ENCODE peak calls at places on chromosome 7, in four cellular contexts. O is K562, N is HepG2, K is GM12878. V is an unnamed sample.

GRCh38 chr7:139739863-139740597 is 37.8 kb downstream of the HIPK2 start:
- DNase-seq in O (no peak), K (no peak), N (no peak), V (no peak)

GRCh38 chr7:130960208-130960988 is 226.4 kb upstream of the KLF14 start:
- DNase-seq in O (peak), N (no peak), K (peak), V (no peak)

GRCh38 chr7:135164357-135165021 is 6.0 kb downstream of the CYREN start:
- DNase-seq in N (no peak), K (no peak), O (no peak), V (no peak)

GRCh38 chr7:80078882-80079281 is 55.7 kb upstream of the GNAI1 start:
- DNase-seq in N (no peak), O (no peak), K (no peak), V (no peak)

GRCh38 chr7:15674586-15674985 is 11.9 kb downstream of the MEOX2 start:
- DNase-seq in K (no peak), O (no peak), N (no peak), V (no peak)

GRCh38 chr7:1915956-1916620 is 246.0 kb downstream of the ELFN1 start:
- DNase-seq in N (no peak), O (no peak), K (no peak), V (no peak)

GRCh38 chr7:76512941-76513816 is 2.8 kb downstream of the UPK3B start:
- DNase-seq in N (peak), K (no peak), O (peak), V (peak)

GRCh38 chr7:44881610-44882009 is 3.7 kb downstream of the PURB start:
- DNase-seq in K (no peak), N (no peak), O (no peak), V (no peak)

GRCh38 chr7:129258649-129259389 is 34.0 kb downstream of the AHCYL2 start:
- DNase-seq in K (no peak), O (no peak), N (no peak), V (peak)

GRCh38 chr7:5296015-5296621 is 13.4 kb downstream of the SLC29A4 start:
- DNase-seq in O (no peak), N (no peak), K (no peak), V (peak)

GRCh38 chr7:106344861-106345260 is 60.1 kb upstream of the NAMPT start:
- DNase-seq in O (no peak), N (no peak), K (no peak), V (no peak)

GRCh38 chr7:28136420-28136819 is 44.2 kb downstream of the JAZF1 start:
- DNase-seq in K (no peak), N (no peak), O (no peak), V (no peak)

GRCh38 chr7:28137471-28137870 is 43.1 kb downstream of the JAZF1 start:
- DNase-seq in O (no peak), N (no peak), K (no peak), V (no peak)

GRCh38 chr7:28135296-28135695 is 45.3 kb downstream of the JAZF1 start:
- DNase-seq in K (no peak), N (no peak), O (no peak), V (no peak)

GRCh38 chr7:28135760-28136159 is 44.8 kb downstream of the JAZF1 start:
- DNase-seq in K (no peak), N (no peak), O (no peak), V (no peak)

GRCh38 chr7:28136885-28137284 is 43.7 kb downstream of the JAZF1 start:
- DNase-seq in K (no peak), N (no peak), O (no peak), V (no peak)
- TF ChIP-seq HDAC2 in K (no peak), N (no peak), O (no peak), V (no peak)

GRCh38 chr7:54963155-54963554 is 55.7 kb upstream of the EGFR start:
- DNase-seq in O (no peak), K (no peak), N (no peak), V (no peak)

GRCh38 chr7:54968018-54968417 is 50.8 kb upstream of the EGFR start:
- DNase-seq in N (no peak), O (no peak), K (no peak), V (no peak)

GRCh38 chr7:54964136-54964535 is 54.7 kb upstream of the EGFR start:
- DNase-seq in N (no peak), O (no peak), K (no peak), V (no peak)

GRCh38 chr7:54969190-54969967 is 49.4 kb upstream of the EGFR start:
- DNase-seq in O (no peak), K (no peak), N (no peak), V (no peak)

DNA sequence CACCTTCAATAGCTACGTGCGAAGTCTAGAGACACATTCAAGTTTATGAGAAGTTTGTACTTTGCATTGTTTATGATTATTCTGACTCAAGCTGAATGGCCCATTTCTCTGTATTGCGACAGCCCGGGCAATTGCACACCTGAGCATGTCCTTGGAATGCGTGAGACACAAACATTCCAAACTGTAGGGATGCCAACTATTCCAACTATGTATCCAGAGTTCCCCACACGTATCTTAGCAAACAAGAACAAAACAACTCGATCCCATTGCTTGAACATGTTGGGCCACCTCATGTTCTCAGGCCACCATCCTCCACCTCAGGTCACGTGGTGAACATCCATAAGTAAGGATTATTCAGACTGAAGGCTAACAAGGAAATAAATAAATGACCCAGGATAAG is 51.4 kb upstream of the EGFR start:
- DNase-seq in O (no peak), K (no peak), N (peak), V (no peak)
- TF ChIP-seq GABPA in O (no peak), K (no peak), N (no peak), V (no peak)

DNA sequence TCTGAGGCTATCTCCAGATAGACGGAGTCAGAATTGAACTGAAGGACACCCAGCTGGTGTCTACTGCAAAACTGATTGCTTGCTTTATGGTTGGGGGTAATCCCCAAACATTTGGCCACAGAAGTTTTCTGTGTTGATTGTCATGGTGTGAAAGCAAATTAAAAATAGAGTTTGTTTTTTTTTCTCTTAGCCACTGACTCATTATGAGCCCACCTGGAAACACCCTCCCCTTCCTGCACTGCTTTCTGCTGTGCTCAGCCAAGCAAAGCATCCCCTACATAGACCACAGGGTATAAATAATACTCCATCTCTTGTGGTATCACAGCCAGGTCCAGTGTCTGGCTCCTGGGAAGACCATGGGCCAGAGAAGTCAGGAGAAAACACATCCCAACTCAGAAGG is 6.5 kb upstream of the VWC2 start:
- DNase-seq in N (no peak), K (peak), O (no peak), V (no peak)
- TF ChIP-seq HDAC2 in N (no peak), K (no peak), O (no peak), V (no peak)

GRCh38 chr7:49783446-49783845 is 10.0 kb downstream of the VWC2 start:
- DNase-seq in O (no peak), K (no peak), N (no peak), V (no peak)
- TF ChIP-seq GABPA in O (no peak), K (no peak), N (no peak), V (no peak)

DNA sequence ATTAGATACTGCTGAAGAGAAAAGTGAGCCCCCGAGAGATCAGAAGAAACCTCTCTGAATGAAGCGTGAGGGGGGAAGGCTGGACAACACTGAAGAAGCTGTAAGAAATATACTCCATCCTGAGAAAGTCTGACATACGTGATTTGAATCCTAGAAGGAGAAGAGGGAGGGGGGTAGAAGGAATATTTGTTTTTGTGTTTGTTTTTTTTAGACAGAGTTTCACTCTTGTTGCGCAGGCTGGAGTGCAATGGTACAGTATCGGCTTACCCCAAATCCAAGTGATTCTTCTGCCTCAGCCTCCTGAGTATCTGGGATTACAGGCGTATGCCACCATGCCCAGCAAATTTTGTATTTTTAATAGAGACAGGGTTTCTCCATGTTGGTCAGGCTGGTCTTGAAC is 52.6 kb downstream of the GALNT11 start:
- DNase-seq in N (no peak), K (no peak), O (no peak), V (no peak)
- TF ChIP-seq HDAC2 in N (no peak), K (no peak), O (no peak), V (no peak)

GRCh38 chr7:152395115-152395514 is 40.7 kb downstream of the KMT2C start:
- DNase-seq in K (no peak), N (no peak), O (no peak), V (no peak)
- TF ChIP-seq GABPA in K (no peak), N (no peak), O (no peak), V (no peak)